ENCODE peak calls at places on chromosomes 5 and 9, in six cellular contexts. One of them, this sample, is unnamed. For H3K4me1, the result is how much of the 10 kb centered on the place peaks cover.

GRCh38 chr9:94971378-94972131 is 245.1 kb downstream of the AOPEP start:
- DNase-seq in H1: no peak
- DNase-seq in effector memory CD4-positive, alpha-beta T cell: no peak
- DNase-seq in CD4-positive, alpha-beta memory T cell: no peak
- DNase-seq in uterus: no peak
- DNase-seq in CD4-positive, CD25-positive, alpha-beta regulatory T cell: no peak
- DNase-seq in this sample: no peak

GRCh38 chr5:169177431-169177694 is 123.6 kb downstream of the SLIT3 start:
- DNase-seq in H1: no peak
- DNase-seq in effector memory CD4-positive, alpha-beta T cell: no peak
- DNase-seq in CD4-positive, alpha-beta memory T cell: no peak
- DNase-seq in uterus: no peak
- DNase-seq in CD4-positive, CD25-positive, alpha-beta regulatory T cell: no peak
- DNase-seq in this sample: no peak

GRCh38 chr5:41246376-41246775 is 33.0 kb upstream of the C6 start:
- DNase-seq in H1: no peak
- DNase-seq in effector memory CD4-positive, alpha-beta T cell: no peak
- DNase-seq in CD4-positive, alpha-beta memory T cell: no peak
- DNase-seq in uterus: peak
- DNase-seq in CD4-positive, CD25-positive, alpha-beta regulatory T cell: no peak
- DNase-seq in this sample: no peak

GRCh38 chr5:178399723-178400115 is 167.1 kb upstream of the PHYKPL start:
- DNase-seq in H1: no peak
- DNase-seq in effector memory CD4-positive, alpha-beta T cell: no peak
- DNase-seq in CD4-positive, alpha-beta memory T cell: no peak
- DNase-seq in uterus: no peak
- DNase-seq in CD4-positive, CD25-positive, alpha-beta regulatory T cell: no peak
- DNase-seq in this sample: no peak

GRCh38 chr5:149397530-149397929 is 18.4 kb upstream of the IL17B start:
- DNase-seq in H1: no peak
- DNase-seq in effector memory CD4-positive, alpha-beta T cell: no peak
- DNase-seq in CD4-positive, alpha-beta memory T cell: no peak
- DNase-seq in uterus: peak
- DNase-seq in CD4-positive, CD25-positive, alpha-beta regulatory T cell: no peak
- DNase-seq in this sample: no peak

GRCh38 chr5:81838307-81838906 is 87.5 kb upstream of the SSBP2 start:
- DNase-seq in H1: no peak
- DNase-seq in effector memory CD4-positive, alpha-beta T cell: no peak
- DNase-seq in CD4-positive, alpha-beta memory T cell: peak
- DNase-seq in uterus: no peak
- DNase-seq in CD4-positive, CD25-positive, alpha-beta regulatory T cell: peak
- DNase-seq in this sample: no peak

GRCh38 chr5:35202319-35203111 is 27.8 kb downstream of the PRLR start:
- DNase-seq in H1: peak
- DNase-seq in effector memory CD4-positive, alpha-beta T cell: no peak
- DNase-seq in CD4-positive, alpha-beta memory T cell: peak
- DNase-seq in uterus: no peak
- DNase-seq in CD4-positive, CD25-positive, alpha-beta regulatory T cell: no peak
- DNase-seq in this sample: peak

GRCh38 chr5:136065588-136065987 is 36.8 kb downstream of the TGFBI start:
- DNase-seq in H1: no peak
- DNase-seq in effector memory CD4-positive, alpha-beta T cell: no peak
- DNase-seq in CD4-positive, alpha-beta memory T cell: no peak
- DNase-seq in uterus: no peak
- DNase-seq in CD4-positive, CD25-positive, alpha-beta regulatory T cell: no peak
- DNase-seq in this sample: no peak

GRCh38 chr5:168404366-168404765 is 81.9 kb upstream of the RARS1 start:
- DNase-seq in H1: no peak
- DNase-seq in effector memory CD4-positive, alpha-beta T cell: no peak
- DNase-seq in CD4-positive, alpha-beta memory T cell: no peak
- DNase-seq in uterus: no peak
- DNase-seq in CD4-positive, CD25-positive, alpha-beta regulatory T cell: no peak
- DNase-seq in this sample: no peak

GRCh38 chr9:114454652-114455051 is 50.6 kb downstream of the WHRN start:
- DNase-seq in H1: no peak
- DNase-seq in effector memory CD4-positive, alpha-beta T cell: no peak
- DNase-seq in CD4-positive, alpha-beta memory T cell: no peak
- DNase-seq in uterus: no peak
- DNase-seq in CD4-positive, CD25-positive, alpha-beta regulatory T cell: no peak
- DNase-seq in this sample: no peak

GRCh38 chr9:121303456-121304451 is 35.8 kb downstream of the GSN start:
- DNase-seq in H1: no peak
- DNase-seq in effector memory CD4-positive, alpha-beta T cell: no peak
- DNase-seq in CD4-positive, alpha-beta memory T cell: no peak
- DNase-seq in uterus: no peak
- DNase-seq in CD4-positive, CD25-positive, alpha-beta regulatory T cell: no peak
- DNase-seq in this sample: no peak

GRCh38 chr5:150131978-150132694 is 23.5 kb downstream of the PDGFRB start:
- DNase-seq in H1: no peak
- DNase-seq in effector memory CD4-positive, alpha-beta T cell: no peak
- DNase-seq in CD4-positive, alpha-beta memory T cell: no peak
- DNase-seq in uterus: peak
- DNase-seq in CD4-positive, CD25-positive, alpha-beta regulatory T cell: no peak
- DNase-seq in this sample: no peak

GRCh38 chr5:13771011-13771571 is 173.4 kb downstream of the DNAH5 start:
- DNase-seq in H1: no peak
- DNase-seq in effector memory CD4-positive, alpha-beta T cell: no peak
- DNase-seq in CD4-positive, alpha-beta memory T cell: no peak
- DNase-seq in uterus: no peak
- DNase-seq in CD4-positive, CD25-positive, alpha-beta regulatory T cell: no peak
- DNase-seq in this sample: no peak

GRCh38 chr9:72205513-72205912 is 56.3 kb downstream of the GDA start:
- DNase-seq in H1: no peak
- DNase-seq in effector memory CD4-positive, alpha-beta T cell: no peak
- DNase-seq in CD4-positive, alpha-beta memory T cell: no peak
- DNase-seq in uterus: no peak
- DNase-seq in CD4-positive, CD25-positive, alpha-beta regulatory T cell: no peak
- DNase-seq in this sample: no peak

GRCh38 chr5:78677777-78678668 is 29.5 kb upstream of the LHFPL2 start:
- DNase-seq in H1: no peak
- DNase-seq in effector memory CD4-positive, alpha-beta T cell: no peak
- DNase-seq in CD4-positive, alpha-beta memory T cell: no peak
- DNase-seq in uterus: peak
- DNase-seq in CD4-positive, CD25-positive, alpha-beta regulatory T cell: no peak
- DNase-seq in this sample: peak

GRCh38 chr9:16575142-16575877 is 295.2 kb downstream of the BNC2 start:
- DNase-seq in H1: no peak
- DNase-seq in effector memory CD4-positive, alpha-beta T cell: no peak
- DNase-seq in CD4-positive, alpha-beta memory T cell: no peak
- DNase-seq in uterus: no peak
- DNase-seq in CD4-positive, CD25-positive, alpha-beta regulatory T cell: no peak
- DNase-seq in this sample: no peak
- H3K4me3 ChIP-seq in H1: no peak
- H3K4me3 ChIP-seq in effector memory CD4-positive, alpha-beta T cell: no peak
- H3K4me3 ChIP-seq in CD4-positive, alpha-beta memory T cell: no peak
- H3K4me3 ChIP-seq in uterus: peak
- H3K4me3 ChIP-seq in CD4-positive, CD25-positive, alpha-beta regulatory T cell: no peak
- H3K4me3 ChIP-seq in this sample: no peak

GRCh38 chr9:133969681-133970580 is 22.2 kb downstream of the VAV2 start:
- DNase-seq in H1: no peak
- DNase-seq in effector memory CD4-positive, alpha-beta T cell: no peak
- DNase-seq in CD4-positive, alpha-beta memory T cell: no peak
- DNase-seq in uterus: no peak
- DNase-seq in CD4-positive, CD25-positive, alpha-beta regulatory T cell: no peak
- DNase-seq in this sample: no peak

GRCh38 chr9:133968428-133968827 is 23.7 kb downstream of the VAV2 start:
- DNase-seq in H1: no peak
- DNase-seq in effector memory CD4-positive, alpha-beta T cell: no peak
- DNase-seq in CD4-positive, alpha-beta memory T cell: no peak
- DNase-seq in uterus: no peak
- DNase-seq in CD4-positive, CD25-positive, alpha-beta regulatory T cell: no peak
- DNase-seq in this sample: peak

GRCh38 chr9:133968966-133969617 is 23.0 kb downstream of the VAV2 start:
- DNase-seq in H1: no peak
- DNase-seq in effector memory CD4-positive, alpha-beta T cell: no peak
- DNase-seq in CD4-positive, alpha-beta memory T cell: no peak
- DNase-seq in uterus: no peak
- DNase-seq in CD4-positive, CD25-positive, alpha-beta regulatory T cell: no peak
- DNase-seq in this sample: no peak

GRCh38 chr9:133964463-133964862 is 27.7 kb downstream of the VAV2 start:
- DNase-seq in H1: no peak
- DNase-seq in effector memory CD4-positive, alpha-beta T cell: no peak
- DNase-seq in CD4-positive, alpha-beta memory T cell: no peak
- DNase-seq in uterus: no peak
- DNase-seq in CD4-positive, CD25-positive, alpha-beta regulatory T cell: no peak
- DNase-seq in this sample: no peak

DNA sequence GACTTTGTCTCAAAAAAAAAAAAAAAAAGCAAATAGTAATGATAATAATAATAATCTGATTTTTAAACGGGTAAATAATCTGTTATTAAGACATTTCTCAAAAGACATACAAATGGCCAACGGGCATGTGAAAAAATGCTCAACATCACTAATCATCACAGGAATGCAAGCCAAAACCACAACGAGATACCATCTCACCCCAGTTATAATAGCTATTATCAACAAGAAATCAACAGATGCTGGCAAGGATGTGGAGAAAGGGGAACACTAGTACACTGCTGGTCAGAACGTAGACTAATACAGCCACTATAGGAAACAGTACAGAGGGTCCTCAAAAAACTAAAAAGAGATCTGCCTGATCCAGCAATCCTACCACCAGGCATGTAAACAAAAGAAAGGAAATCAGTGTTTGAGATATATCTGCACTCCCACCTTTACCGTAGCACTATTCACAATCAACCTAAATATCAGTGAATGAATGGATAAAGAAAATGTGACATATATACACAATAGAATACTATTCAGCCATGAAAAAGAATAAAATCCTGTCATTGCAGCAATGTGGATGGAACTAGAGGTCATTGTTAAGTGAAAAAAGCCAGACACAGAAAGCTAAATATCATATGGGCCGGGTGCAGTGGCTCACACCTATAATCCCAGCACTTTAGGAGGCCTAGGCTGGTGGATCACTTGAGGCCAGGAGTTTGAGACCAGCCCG is 24.9 kb downstream of the VAV2 start:
- DNase-seq in H1: no peak
- DNase-seq in effector memory CD4-positive, alpha-beta T cell: no peak
- DNase-seq in CD4-positive, alpha-beta memory T cell: no peak
- DNase-seq in uterus: no peak
- DNase-seq in CD4-positive, CD25-positive, alpha-beta regulatory T cell: no peak
- DNase-seq in this sample: no peak
- H3K4me1 ChIP-seq in H1: under half
- H3K4me1 ChIP-seq in effector memory CD4-positive, alpha-beta T cell: under half
- H3K4me1 ChIP-seq in CD4-positive, alpha-beta memory T cell: under half
- H3K4me1 ChIP-seq in uterus: under half
- H3K4me1 ChIP-seq in CD4-positive, CD25-positive, alpha-beta regulatory T cell: under half
- H3K4me1 ChIP-seq in this sample: under half

GRCh38 chr5:38257236-38258036 is 923 bp upstream of the EGFLAM start:
- DNase-seq in H1: no peak
- DNase-seq in effector memory CD4-positive, alpha-beta T cell: no peak
- DNase-seq in CD4-positive, alpha-beta memory T cell: no peak
- DNase-seq in uterus: no peak
- DNase-seq in CD4-positive, CD25-positive, alpha-beta regulatory T cell: no peak
- DNase-seq in this sample: no peak

GRCh38 chr5:38259062-38259857 is 901 bp downstream of the EGFLAM start:
- DNase-seq in H1: no peak
- DNase-seq in effector memory CD4-positive, alpha-beta T cell: no peak
- DNase-seq in CD4-positive, alpha-beta memory T cell: no peak
- DNase-seq in uterus: no peak
- DNase-seq in CD4-positive, CD25-positive, alpha-beta regulatory T cell: no peak
- DNase-seq in this sample: no peak

GRCh38 chr5:38258319-38259061 is at the start of gene EGFLAM:
- DNase-seq in H1: peak
- DNase-seq in effector memory CD4-positive, alpha-beta T cell: no peak
- DNase-seq in CD4-positive, alpha-beta memory T cell: no peak
- DNase-seq in uterus: peak
- DNase-seq in CD4-positive, CD25-positive, alpha-beta regulatory T cell: no peak
- DNase-seq in this sample: peak

GRCh38 chr5:38253759-38254158 is 4.6 kb upstream of the EGFLAM start:
- DNase-seq in H1: no peak
- DNase-seq in effector memory CD4-positive, alpha-beta T cell: no peak
- DNase-seq in CD4-positive, alpha-beta memory T cell: no peak
- DNase-seq in uterus: no peak
- DNase-seq in CD4-positive, CD25-positive, alpha-beta regulatory T cell: no peak
- DNase-seq in this sample: no peak

GRCh38 chr5:38258037-38258318 is 381 bp upstream of the EGFLAM start:
- DNase-seq in H1: no peak
- DNase-seq in effector memory CD4-positive, alpha-beta T cell: no peak
- DNase-seq in CD4-positive, alpha-beta memory T cell: no peak
- DNase-seq in uterus: no peak
- DNase-seq in CD4-positive, CD25-positive, alpha-beta regulatory T cell: no peak
- DNase-seq in this sample: no peak
- H3K4me3 ChIP-seq in H1: peak
- H3K4me3 ChIP-seq in effector memory CD4-positive, alpha-beta T cell: no peak
- H3K4me3 ChIP-seq in CD4-positive, alpha-beta memory T cell: no peak
- H3K4me3 ChIP-seq in uterus: peak
- H3K4me3 ChIP-seq in CD4-positive, CD25-positive, alpha-beta regulatory T cell: no peak
- H3K4me3 ChIP-seq in this sample: peak

GRCh38 chr9:89291741-89292140 is 19.3 kb upstream of the CKS2 start:
- DNase-seq in H1: no peak
- DNase-seq in effector memory CD4-positive, alpha-beta T cell: no peak
- DNase-seq in CD4-positive, alpha-beta memory T cell: no peak
- DNase-seq in uterus: no peak
- DNase-seq in CD4-positive, CD25-positive, alpha-beta regulatory T cell: no peak
- DNase-seq in this sample: no peak

GRCh38 chr9:89293014-89293413 is 18.0 kb upstream of the CKS2 start:
- DNase-seq in H1: no peak
- DNase-seq in effector memory CD4-positive, alpha-beta T cell: no peak
- DNase-seq in CD4-positive, alpha-beta memory T cell: no peak
- DNase-seq in uterus: no peak
- DNase-seq in CD4-positive, CD25-positive, alpha-beta regulatory T cell: no peak
- DNase-seq in this sample: no peak

GRCh38 chr9:89295400-89295799 is 15.6 kb upstream of the CKS2 start:
- DNase-seq in H1: no peak
- DNase-seq in effector memory CD4-positive, alpha-beta T cell: no peak
- DNase-seq in CD4-positive, alpha-beta memory T cell: no peak
- DNase-seq in uterus: no peak
- DNase-seq in CD4-positive, CD25-positive, alpha-beta regulatory T cell: no peak
- DNase-seq in this sample: no peak
- H3K4me1 ChIP-seq in H1: under half
- H3K4me1 ChIP-seq in effector memory CD4-positive, alpha-beta T cell: under half
- H3K4me1 ChIP-seq in CD4-positive, alpha-beta memory T cell: under half
- H3K4me1 ChIP-seq in uterus: under half
- H3K4me1 ChIP-seq in CD4-positive, CD25-positive, alpha-beta regulatory T cell: under half
- H3K4me1 ChIP-seq in this sample: under half

DNA sequence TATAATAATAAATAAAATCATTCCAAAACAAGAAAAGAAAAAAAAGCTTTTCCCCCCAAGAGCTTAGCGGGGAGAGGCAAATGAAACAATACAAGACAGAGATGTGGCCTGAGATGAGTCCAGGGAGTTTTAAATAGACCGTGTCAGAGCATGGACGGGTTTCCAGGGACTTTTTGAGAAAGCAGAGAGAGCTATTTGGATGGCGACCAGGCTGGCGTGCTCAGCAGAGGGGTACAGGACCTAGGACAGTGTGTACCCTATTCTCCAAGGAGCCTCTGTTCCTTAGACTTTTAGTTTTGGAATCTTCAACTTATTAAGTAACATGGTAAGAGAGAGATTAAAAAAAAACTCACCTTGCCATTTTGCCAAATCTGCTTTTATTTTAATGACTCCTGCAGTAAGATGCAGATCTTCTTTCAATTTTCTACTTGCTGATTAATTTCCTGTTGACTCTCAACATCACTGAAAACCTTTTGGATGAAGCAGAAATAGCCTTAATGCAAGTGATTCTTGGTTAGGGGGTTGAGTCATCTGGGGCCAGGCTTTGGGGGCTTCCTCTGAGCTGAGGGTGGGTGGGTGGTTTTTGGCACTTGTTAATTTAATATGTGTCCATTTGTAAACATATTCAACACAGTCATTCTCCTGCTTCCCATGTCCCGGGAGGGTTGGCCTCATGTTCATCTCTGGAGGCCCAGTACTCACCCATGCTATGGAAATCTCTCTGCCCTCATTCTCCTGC is 49.6 kb upstream of the OSMR start:
- DNase-seq in H1: no peak
- DNase-seq in effector memory CD4-positive, alpha-beta T cell: no peak
- DNase-seq in CD4-positive, alpha-beta memory T cell: no peak
- DNase-seq in uterus: peak
- DNase-seq in CD4-positive, CD25-positive, alpha-beta regulatory T cell: no peak
- DNase-seq in this sample: no peak
- H3K4me3 ChIP-seq in H1: no peak
- H3K4me3 ChIP-seq in effector memory CD4-positive, alpha-beta T cell: no peak
- H3K4me3 ChIP-seq in CD4-positive, alpha-beta memory T cell: no peak
- H3K4me3 ChIP-seq in uterus: no peak
- H3K4me3 ChIP-seq in CD4-positive, CD25-positive, alpha-beta regulatory T cell: no peak
- H3K4me3 ChIP-seq in this sample: no peak